ENCODE peak calls at places on chromosome 13, in four cellular contexts. G is stimulated activated naive CD8-positive, alpha-beta T cell treated with anti-CD3 and anti-CD28 coated beads, Interleukin-15, Interleukin-2, amounts not matched to agents 100 U/mL and 50 U/mL, for 24 hours; H is T-cell; R is T-helper 1 cell. D is an unnamed sample.

GRCh38 chr13:45341034-45341798 is at the start of gene TPT1:
- DNase-seq in G (peak; percentile 100), H (peak; percentile 99), R (peak; percentile 100), D (peak; percentile 100)

GRCh38 chr13:62337109-62337880 is 921.6 kb upstream of the PCDH20 start:
- DNase-seq in G (no peak), H (no peak), R (no peak), D (no peak)

GRCh38 chr13:70890289-70890688 is 782.0 kb upstream of the KLHL1 start:
- DNase-seq in G (no peak), H (no peak), R (no peak), D (no peak)

GRCh38 chr13:106151056-106151699 is 384.3 kb downstream of the EFNB2 start:
- DNase-seq in G (no peak), H (no peak), R (no peak), D (no peak)

GRCh38 chr13:26895808-26896466 is 135.4 kb upstream of the GPR12 start:
- DNase-seq in G (no peak), H (no peak), R (no peak), D (no peak)

GRCh38 chr13:113862766-113863510 is 938 bp downstream of the GAS6 start:
- DNase-seq in G (peak; percentile 30), H (no peak), R (no peak), D (peak; percentile 31)

GRCh38 chr13:25652764-25653163 is 281.0 kb downstream of the ATP8A2 start:
- DNase-seq in G (no peak), H (no peak), R (no peak), D (no peak)

GRCh38 chr13:74841123-74841522 is 640.8 kb downstream of the TBC1D4 start:
- DNase-seq in G (no peak), H (no peak), R (no peak), D (no peak)

GRCh38 chr13:33125821-33126570 is 109.8 kb downstream of the KL start:
- DNase-seq in G (no peak), H (no peak), R (no peak), D (no peak)

GRCh38 chr13:43333176-43333575 is 309.8 kb downstream of the DNAJC15 start:
- DNase-seq in G (no peak), H (no peak), R (no peak), D (no peak)

GRCh38 chr13:66036024-66036614 is 1194.0 kb downstream of the PCDH9 start:
- DNase-seq in G (no peak), H (no peak), R (no peak), D (no peak)

GRCh38 chr13:99978781-99979452 is 2.7 kb upstream of the ZIC2 start:
- DNase-seq in G (no peak), H (no peak), R (no peak), D (no peak)

GRCh38 chr13:18235172-18235571 is 946.5 kb downstream of the TUBA3C start:
- DNase-seq in G (no peak), H (no peak), R (no peak), D (no peak)

GRCh38 chr13:44368062-44368591 is 5.5 kb upstream of the SERP2 start:
- DNase-seq in G (no peak), H (no peak), R (no peak), D (no peak)

GRCh38 chr13:112891477-112892401 is 77.3 kb upstream of the MCF2L start:
- DNase-seq in G (no peak), H (no peak), R (no peak), D (no peak)

GRCh38 chr13:113903361-113903760 is 39.5 kb upstream of the GAS6 start:
- DNase-seq in G (no peak), H (no peak), R (no peak), D (no peak)

GRCh38 chr13:37453246-37453645 is 145.3 kb downstream of the POSTN start:
- DNase-seq in G (no peak), H (no peak), R (no peak), D (no peak)

GRCh38 chr13:50444726-50445125 is 398.8 kb downstream of the DLEU7 start:
- DNase-seq in G (no peak), H (no peak), R (no peak), D (no peak)

GRCh38 chr13:45833663-45834062 is 17.9 kb downstream of the SIAH3 start:
- DNase-seq in G (no peak), H (no peak), R (no peak), D (no peak)

GRCh38 chr13:87398047-87398446 is 273.1 kb upstream of the SLITRK5 start:
- DNase-seq in G (no peak), H (no peak), R (no peak), D (no peak)

GRCh38 chr13:71789952-71790351 is 77.1 kb downstream of the DACH1 start:
- DNase-seq in G (no peak), H (no peak), R (no peak), D (no peak)

GRCh38 chr13:46648166-46648607 is 95.2 kb downstream of the LRCH1 start:
- DNase-seq in G (no peak), H (no peak), R (no peak), D (peak; percentile 22)

GRCh38 chr13:113140677-113141590 is 17.5 kb upstream of the PROZ start:
- DNase-seq in G (no peak), H (no peak), R (no peak), D (no peak)

GRCh38 chr13:33100876-33101275 is 84.7 kb downstream of the KL start:
- DNase-seq in G (no peak), H (no peak), R (no peak), D (no peak)

GRCh38 chr13:110989331-110989730 is 74.5 kb upstream of the ANKRD10 start:
- DNase-seq in G (no peak), H (no peak), R (no peak), D (no peak)

GRCh38 chr13:114079601-114080536 is 52.6 kb downstream of the RASA3 start:
- DNase-seq in G (no peak), H (no peak), R (no peak), D (no peak)

GRCh38 chr13:42360046-42360445 is 88.1 kb downstream of the AKAP11 start:
- DNase-seq in G (no peak), H (no peak), R (no peak), D (no peak)

D was measured in activated CD4-positive, alpha-beta memory T cell treated with anti-CD3 and anti-CD28 coated beads for 36 hours.